ENCODE peak calls at places on chromosome 22, in eight cellular contexts. One of them, this sample, is unnamed.
A peak's percentile ranks its signal among the peaks of the same experiment; 100 is the strongest.

GRCh38 chr22:26746311-26746710 is 88.9 kb downstream of the MIAT start:
- DNase-seq in EL: no peak
- DNase-seq in hypothalamus: no peak
- DNase-seq in A172: no peak
- DNase-seq in brain pericyte: no peak
- DNase-seq in EH: no peak
- DNase-seq in neural crest cell: no peak
- DNase-seq in T-helper 1 cell: no peak
- DNase-seq in this sample: no peak

GRCh38 chr22:39174498-39175120 is 22.1 kb upstream of the CBX7 start:
- DNase-seq in EL: peak; percentile 99
- DNase-seq in hypothalamus: peak; percentile 24
- DNase-seq in A172: peak; percentile 80
- DNase-seq in brain pericyte: peak; percentile 61
- DNase-seq in EH: peak; percentile 98
- DNase-seq in neural crest cell: peak; percentile 97
- DNase-seq in T-helper 1 cell: peak; percentile 35
- DNase-seq in this sample: no peak

GRCh38 chr22:46355996-46356471 is 20.5 kb downstream of the TRMU start:
- DNase-seq in EL: no peak
- DNase-seq in hypothalamus: no peak
- DNase-seq in A172: no peak
- DNase-seq in brain pericyte: no peak
- DNase-seq in EH: no peak
- DNase-seq in neural crest cell: no peak
- DNase-seq in T-helper 1 cell: no peak
- DNase-seq in this sample: no peak

GRCh38 chr22:19843107-19843856 is 11.4 kb downstream of the GNB1L start:
- DNase-seq in EL: no peak
- DNase-seq in hypothalamus: no peak
- DNase-seq in A172: no peak
- DNase-seq in brain pericyte: no peak
- DNase-seq in EH: no peak
- DNase-seq in neural crest cell: no peak
- DNase-seq in T-helper 1 cell: no peak
- DNase-seq in this sample: no peak

GRCh38 chr22:46460835-46461234 is 76.6 kb downstream of the CELSR1 start:
- DNase-seq in EL: no peak
- DNase-seq in hypothalamus: no peak
- DNase-seq in A172: no peak
- DNase-seq in brain pericyte: no peak
- DNase-seq in EH: no peak
- DNase-seq in neural crest cell: no peak
- DNase-seq in T-helper 1 cell: no peak
- DNase-seq in this sample: no peak

GRCh38 chr22:47277001-47277400 is 514.6 kb downstream of the TBC1D22A start:
- DNase-seq in EL: no peak
- DNase-seq in hypothalamus: no peak
- DNase-seq in A172: no peak
- DNase-seq in brain pericyte: no peak
- DNase-seq in EH: no peak
- DNase-seq in neural crest cell: no peak
- DNase-seq in T-helper 1 cell: no peak
- DNase-seq in this sample: no peak

GRCh38 chr22:20750461-20751184 is 23.3 kb upstream of the SERPIND1 start:
- DNase-seq in EL: peak; percentile 85
- DNase-seq in hypothalamus: peak; percentile 73
- DNase-seq in A172: peak; percentile 69
- DNase-seq in brain pericyte: peak; percentile 76
- DNase-seq in EH: peak; percentile 88
- DNase-seq in neural crest cell: no peak
- DNase-seq in T-helper 1 cell: no peak
- DNase-seq in this sample: no peak

GRCh38 chr22:50276143-50276542 is 6.0 kb upstream of the MAPK11 start:
- DNase-seq in EL: no peak
- DNase-seq in hypothalamus: peak; percentile 89
- DNase-seq in A172: no peak
- DNase-seq in brain pericyte: no peak
- DNase-seq in EH: peak; percentile 43
- DNase-seq in neural crest cell: no peak
- DNase-seq in T-helper 1 cell: peak; percentile 15
- DNase-seq in this sample: peak; percentile 72

GRCh38 chr22:21791635-21792625 is 56.3 kb upstream of the YPEL1 start:
- DNase-seq in EL: peak; percentile 19
- DNase-seq in hypothalamus: no peak
- DNase-seq in A172: no peak
- DNase-seq in brain pericyte: no peak
- DNase-seq in EH: no peak
- DNase-seq in neural crest cell: no peak
- DNase-seq in T-helper 1 cell: no peak
- DNase-seq in this sample: no peak

GRCh38 chr22:48173061-48173849 is 1410.8 kb downstream of the TBC1D22A start:
- DNase-seq in EL: no peak
- DNase-seq in hypothalamus: no peak
- DNase-seq in A172: no peak
- DNase-seq in brain pericyte: no peak
- DNase-seq in EH: no peak
- DNase-seq in neural crest cell: no peak
- DNase-seq in T-helper 1 cell: no peak
- DNase-seq in this sample: no peak

This sample was measured in substantia nigra.